ENCODE peak calls at places on chromosomes 5 and 9, in six cellular contexts. One of them, this sample, is unnamed.

GRCh38 chr5:74080157-74080556 is 454.2 kb downstream of the ARHGEF28 start:
- DNase-seq in left ventricle myocardium inferior: no peak
- DNase-seq in right atrium auricular region: no peak
- DNase-seq in body of pancreas: no peak
- DNase-seq in CD8-positive, alpha-beta T cell: no peak
- DNase-seq in CD4-positive, CD25-positive, alpha-beta regulatory T cell: no peak
- DNase-seq in this sample: no peak

GRCh38 chr5:87074934-87075541 is 192.6 kb upstream of the RASA1 start:
- DNase-seq in left ventricle myocardium inferior: no peak
- DNase-seq in right atrium auricular region: no peak
- DNase-seq in body of pancreas: no peak
- DNase-seq in CD8-positive, alpha-beta T cell: peak; percentile 23
- DNase-seq in CD4-positive, CD25-positive, alpha-beta regulatory T cell: peak; percentile 26
- DNase-seq in this sample: no peak

GRCh38 chr5:139748505-139748826 is 47.1 kb upstream of the PSD2 start:
- DNase-seq in left ventricle myocardium inferior: no peak
- DNase-seq in right atrium auricular region: no peak
- DNase-seq in body of pancreas: no peak
- DNase-seq in CD8-positive, alpha-beta T cell: no peak
- DNase-seq in CD4-positive, CD25-positive, alpha-beta regulatory T cell: no peak
- DNase-seq in this sample: no peak

GRCh38 chr9:112168197-112168596 is 6.9 kb downstream of the SUSD1 start:
- DNase-seq in left ventricle myocardium inferior: no peak
- DNase-seq in right atrium auricular region: no peak
- DNase-seq in body of pancreas: no peak
- DNase-seq in CD8-positive, alpha-beta T cell: no peak
- DNase-seq in CD4-positive, CD25-positive, alpha-beta regulatory T cell: no peak
- DNase-seq in this sample: no peak

GRCh38 chr5:67355135-67355729 is 158.6 kb upstream of the CD180 start:
- DNase-seq in left ventricle myocardium inferior: no peak
- DNase-seq in right atrium auricular region: no peak
- DNase-seq in body of pancreas: no peak
- DNase-seq in CD8-positive, alpha-beta T cell: no peak
- DNase-seq in CD4-positive, CD25-positive, alpha-beta regulatory T cell: no peak
- DNase-seq in this sample: no peak

GRCh38 chr5:39668980-39669379 is 244.2 kb upstream of the DAB2 start:
- DNase-seq in left ventricle myocardium inferior: no peak
- DNase-seq in right atrium auricular region: no peak
- DNase-seq in body of pancreas: no peak
- DNase-seq in CD8-positive, alpha-beta T cell: no peak
- DNase-seq in CD4-positive, CD25-positive, alpha-beta regulatory T cell: no peak
- DNase-seq in this sample: no peak

GRCh38 chr5:18393546-18393945 is 759.3 kb downstream of the TAF11L14 start:
- DNase-seq in left ventricle myocardium inferior: no peak
- DNase-seq in right atrium auricular region: no peak
- DNase-seq in body of pancreas: no peak
- DNase-seq in CD8-positive, alpha-beta T cell: no peak
- DNase-seq in CD4-positive, CD25-positive, alpha-beta regulatory T cell: no peak
- DNase-seq in this sample: no peak

GRCh38 chr5:128904815-128905214 is 60.5 kb upstream of the SLC27A6 start:
- DNase-seq in left ventricle myocardium inferior: no peak
- DNase-seq in right atrium auricular region: no peak
- DNase-seq in body of pancreas: no peak
- DNase-seq in CD8-positive, alpha-beta T cell: no peak
- DNase-seq in CD4-positive, CD25-positive, alpha-beta regulatory T cell: no peak
- DNase-seq in this sample: no peak

GRCh38 chr5:103638979-103639378 is 76.4 kb upstream of the NUDT12 start:
- DNase-seq in left ventricle myocardium inferior: no peak
- DNase-seq in right atrium auricular region: no peak
- DNase-seq in body of pancreas: no peak
- DNase-seq in CD8-positive, alpha-beta T cell: no peak
- DNase-seq in CD4-positive, CD25-positive, alpha-beta regulatory T cell: no peak
- DNase-seq in this sample: no peak

GRCh38 chr5:134553816-134554215 is 28.3 kb downstream of the JADE2 start:
- DNase-seq in left ventricle myocardium inferior: no peak
- DNase-seq in right atrium auricular region: no peak
- DNase-seq in body of pancreas: no peak
- DNase-seq in CD8-positive, alpha-beta T cell: no peak
- DNase-seq in CD4-positive, CD25-positive, alpha-beta regulatory T cell: no peak
- DNase-seq in this sample: peak; percentile 68

GRCh38 chr9:125906144-125906543 is 159.0 kb downstream of the PBX3 start:
- DNase-seq in left ventricle myocardium inferior: no peak
- DNase-seq in right atrium auricular region: no peak
- DNase-seq in body of pancreas: no peak
- DNase-seq in CD8-positive, alpha-beta T cell: no peak
- DNase-seq in CD4-positive, CD25-positive, alpha-beta regulatory T cell: no peak
- DNase-seq in this sample: no peak

GRCh38 chr9:125908138-125908537 is 161.0 kb downstream of the PBX3 start:
- DNase-seq in left ventricle myocardium inferior: no peak
- DNase-seq in right atrium auricular region: no peak
- DNase-seq in body of pancreas: no peak
- DNase-seq in CD8-positive, alpha-beta T cell: no peak
- DNase-seq in CD4-positive, CD25-positive, alpha-beta regulatory T cell: no peak
- DNase-seq in this sample: no peak

GRCh38 chr9:125909497-125909896 is 162.3 kb downstream of the PBX3 start:
- DNase-seq in left ventricle myocardium inferior: no peak
- DNase-seq in right atrium auricular region: no peak
- DNase-seq in body of pancreas: no peak
- DNase-seq in CD8-positive, alpha-beta T cell: no peak
- DNase-seq in CD4-positive, CD25-positive, alpha-beta regulatory T cell: no peak
- DNase-seq in this sample: no peak

GRCh38 chr9:125904155-125904841 is 157.1 kb downstream of the PBX3 start:
- DNase-seq in left ventricle myocardium inferior: no peak
- DNase-seq in right atrium auricular region: no peak
- DNase-seq in body of pancreas: no peak
- DNase-seq in CD8-positive, alpha-beta T cell: no peak
- DNase-seq in CD4-positive, CD25-positive, alpha-beta regulatory T cell: no peak
- DNase-seq in this sample: no peak

DNA sequence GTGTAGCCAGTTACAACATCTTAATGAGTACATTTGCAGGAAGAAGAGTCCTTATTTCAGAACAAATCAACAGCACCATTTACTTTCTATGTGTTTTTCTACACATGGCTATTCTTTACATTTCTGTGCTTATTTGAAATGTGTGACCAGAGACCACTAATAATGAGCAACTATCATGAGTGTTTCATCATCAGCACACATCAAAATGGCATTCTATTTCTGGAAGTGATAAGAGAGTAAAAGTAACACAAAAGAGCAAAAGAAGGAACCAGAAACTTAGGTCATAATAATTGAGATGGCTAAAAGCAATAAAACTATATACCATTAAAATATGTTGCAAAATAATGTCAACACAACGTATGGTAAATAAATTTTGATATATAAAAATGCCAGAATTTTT is 159.7 kb downstream of the PBX3 start:
- DNase-seq in left ventricle myocardium inferior: no peak
- DNase-seq in right atrium auricular region: no peak
- DNase-seq in body of pancreas: no peak
- DNase-seq in CD8-positive, alpha-beta T cell: no peak
- DNase-seq in CD4-positive, CD25-positive, alpha-beta regulatory T cell: no peak
- DNase-seq in this sample: no peak
- H3K27ac ChIP-seq in left ventricle myocardium inferior: no peak overlapping the region
- H3K27ac ChIP-seq in right atrium auricular region: no peak overlapping the region
- H3K27ac ChIP-seq in body of pancreas: no peak overlapping the region
- H3K27ac ChIP-seq in CD8-positive, alpha-beta T cell: no peak overlapping the region
- H3K27ac ChIP-seq in CD4-positive, CD25-positive, alpha-beta regulatory T cell: no peak overlapping the region
- H3K27ac ChIP-seq in this sample: no peak overlapping the region

DNA sequence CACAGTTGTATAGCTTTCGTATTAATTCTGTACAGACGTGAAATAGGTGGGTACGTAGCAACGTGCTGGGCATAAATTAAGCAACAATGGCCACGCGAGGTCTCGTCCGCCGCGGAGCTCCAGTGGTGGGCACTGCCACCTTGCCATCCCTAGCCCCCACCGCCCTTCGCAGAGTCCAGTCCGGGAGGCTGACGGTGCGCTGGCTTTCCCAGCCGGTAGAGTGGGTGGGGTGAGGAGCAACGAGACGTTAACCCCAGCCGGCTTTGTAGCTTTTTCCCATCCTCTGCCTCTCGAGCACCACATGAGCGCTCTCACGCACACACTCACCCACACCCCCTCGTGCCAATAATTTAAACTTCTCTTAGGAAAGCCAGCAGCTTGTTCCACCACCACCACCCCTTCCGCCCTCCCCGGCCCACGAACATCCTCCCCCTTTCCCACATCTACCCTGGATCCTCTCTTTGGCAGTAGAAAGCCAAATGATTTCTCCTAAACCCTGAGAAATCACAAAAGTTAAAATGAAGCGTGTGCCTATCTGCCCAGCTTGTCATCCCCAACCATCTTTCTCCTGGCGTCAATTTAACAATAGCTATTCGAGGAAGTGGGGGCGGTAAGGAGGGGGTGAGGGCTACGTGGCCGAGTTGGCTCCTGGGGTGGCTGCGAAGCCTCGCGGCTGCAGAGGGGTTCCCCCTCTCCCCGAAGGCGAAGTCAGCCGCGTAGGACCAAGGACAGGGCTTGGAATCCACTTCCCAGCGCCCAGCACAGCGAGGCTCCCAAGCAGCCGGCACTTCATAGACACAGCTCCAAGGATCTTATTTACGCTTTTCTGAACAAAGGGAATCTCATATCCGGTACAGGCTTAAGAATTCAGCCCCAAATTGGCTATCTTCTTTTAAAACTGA is 1.5 kb downstream of the ELAVL2 start:
- DNase-seq in left ventricle myocardium inferior: no peak
- DNase-seq in right atrium auricular region: no peak
- DNase-seq in body of pancreas: peak; percentile 19
- DNase-seq in CD8-positive, alpha-beta T cell: no peak
- DNase-seq in CD4-positive, CD25-positive, alpha-beta regulatory T cell: no peak
- DNase-seq in this sample: no peak
- H3K4me3 ChIP-seq in left ventricle myocardium inferior: peak overlapping the region; percentile 61
- H3K4me3 ChIP-seq in right atrium auricular region: no peak overlapping the region
- H3K4me3 ChIP-seq in body of pancreas: no peak overlapping the region
- H3K4me3 ChIP-seq in CD8-positive, alpha-beta T cell: no peak overlapping the region
- H3K4me3 ChIP-seq in CD4-positive, CD25-positive, alpha-beta regulatory T cell: no peak overlapping the region
- H3K4me3 ChIP-seq in this sample: no peak overlapping the region

GRCh38 chr9:79661279-79661678 is 89.5 kb downstream of the TLE4 start:
- DNase-seq in left ventricle myocardium inferior: no peak
- DNase-seq in right atrium auricular region: no peak
- DNase-seq in body of pancreas: no peak
- DNase-seq in CD8-positive, alpha-beta T cell: no peak
- DNase-seq in CD4-positive, CD25-positive, alpha-beta regulatory T cell: no peak
- DNase-seq in this sample: no peak
- H3K27ac ChIP-seq in left ventricle myocardium inferior: no peak overlapping the region
- H3K27ac ChIP-seq in right atrium auricular region: no peak overlapping the region
- H3K27ac ChIP-seq in body of pancreas: no peak overlapping the region
- H3K27ac ChIP-seq in CD8-positive, alpha-beta T cell: no peak overlapping the region
- H3K27ac ChIP-seq in CD4-positive, CD25-positive, alpha-beta regulatory T cell: no peak overlapping the region
- H3K27ac ChIP-seq in this sample: no peak overlapping the region

DNA sequence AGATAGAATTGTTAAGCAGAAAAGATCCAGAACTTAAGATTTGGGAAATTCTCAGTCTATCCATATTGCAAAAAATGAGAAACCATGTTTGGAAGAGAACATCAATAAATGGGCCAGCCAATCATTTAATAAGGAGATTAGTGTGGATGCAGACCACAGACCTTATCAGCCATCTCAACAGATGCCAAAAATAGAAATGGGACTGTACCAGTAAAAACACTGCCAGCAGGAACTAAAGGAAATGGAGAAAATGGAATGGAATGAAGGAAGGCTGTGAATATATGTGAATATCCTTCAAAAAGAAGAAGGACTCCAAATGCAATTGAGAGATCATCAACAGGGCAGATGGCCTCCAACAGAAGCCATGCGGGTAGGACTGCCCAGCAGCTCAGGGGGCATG is 52.7 kb upstream of the ZNF618 start:
- DNase-seq in left ventricle myocardium inferior: no peak
- DNase-seq in right atrium auricular region: no peak
- DNase-seq in body of pancreas: no peak
- DNase-seq in CD8-positive, alpha-beta T cell: no peak
- DNase-seq in CD4-positive, CD25-positive, alpha-beta regulatory T cell: no peak
- DNase-seq in this sample: no peak
- H3K4me3 ChIP-seq in left ventricle myocardium inferior: no peak overlapping the region
- H3K4me3 ChIP-seq in right atrium auricular region: no peak overlapping the region
- H3K4me3 ChIP-seq in body of pancreas: no peak overlapping the region
- H3K4me3 ChIP-seq in CD8-positive, alpha-beta T cell: no peak overlapping the region
- H3K4me3 ChIP-seq in CD4-positive, CD25-positive, alpha-beta regulatory T cell: no peak overlapping the region
- H3K4me3 ChIP-seq in this sample: no peak overlapping the region

GRCh38 chr9:116558035-116558434 is 129.1 kb upstream of the TRIM32 start:
- DNase-seq in left ventricle myocardium inferior: no peak
- DNase-seq in right atrium auricular region: no peak
- DNase-seq in body of pancreas: no peak
- DNase-seq in CD8-positive, alpha-beta T cell: no peak
- DNase-seq in CD4-positive, CD25-positive, alpha-beta regulatory T cell: no peak
- DNase-seq in this sample: no peak
- H3K27ac ChIP-seq in left ventricle myocardium inferior: no peak overlapping the region
- H3K27ac ChIP-seq in right atrium auricular region: no peak overlapping the region
- H3K27ac ChIP-seq in body of pancreas: no peak overlapping the region
- H3K27ac ChIP-seq in CD8-positive, alpha-beta T cell: no peak overlapping the region
- H3K27ac ChIP-seq in CD4-positive, CD25-positive, alpha-beta regulatory T cell: no peak overlapping the region
- H3K27ac ChIP-seq in this sample: no peak overlapping the region

GRCh38 chr9:35714123-35714522 is 17.9 kb downstream of the TLN1 start:
- DNase-seq in left ventricle myocardium inferior: no peak
- DNase-seq in right atrium auricular region: no peak
- DNase-seq in body of pancreas: no peak
- DNase-seq in CD8-positive, alpha-beta T cell: no peak
- DNase-seq in CD4-positive, CD25-positive, alpha-beta regulatory T cell: no peak
- DNase-seq in this sample: peak; percentile 23

GRCh38 chr9:35713578-35713977 is 18.4 kb downstream of the TLN1 start:
- DNase-seq in left ventricle myocardium inferior: no peak
- DNase-seq in right atrium auricular region: no peak
- DNase-seq in body of pancreas: no peak
- DNase-seq in CD8-positive, alpha-beta T cell: no peak
- DNase-seq in CD4-positive, CD25-positive, alpha-beta regulatory T cell: no peak
- DNase-seq in this sample: no peak

GRCh38 chr9:35712762-35713400 is 19.1 kb downstream of the TLN1 start:
- DNase-seq in left ventricle myocardium inferior: no peak
- DNase-seq in right atrium auricular region: no peak
- DNase-seq in body of pancreas: no peak
- DNase-seq in CD8-positive, alpha-beta T cell: no peak
- DNase-seq in CD4-positive, CD25-positive, alpha-beta regulatory T cell: no peak
- DNase-seq in this sample: no peak

GRCh38 chr9:35716236-35716635 is 15.8 kb downstream of the TLN1 start:
- DNase-seq in left ventricle myocardium inferior: no peak
- DNase-seq in right atrium auricular region: no peak
- DNase-seq in body of pancreas: no peak
- DNase-seq in CD8-positive, alpha-beta T cell: no peak
- DNase-seq in CD4-positive, CD25-positive, alpha-beta regulatory T cell: no peak
- DNase-seq in this sample: no peak

DNA sequence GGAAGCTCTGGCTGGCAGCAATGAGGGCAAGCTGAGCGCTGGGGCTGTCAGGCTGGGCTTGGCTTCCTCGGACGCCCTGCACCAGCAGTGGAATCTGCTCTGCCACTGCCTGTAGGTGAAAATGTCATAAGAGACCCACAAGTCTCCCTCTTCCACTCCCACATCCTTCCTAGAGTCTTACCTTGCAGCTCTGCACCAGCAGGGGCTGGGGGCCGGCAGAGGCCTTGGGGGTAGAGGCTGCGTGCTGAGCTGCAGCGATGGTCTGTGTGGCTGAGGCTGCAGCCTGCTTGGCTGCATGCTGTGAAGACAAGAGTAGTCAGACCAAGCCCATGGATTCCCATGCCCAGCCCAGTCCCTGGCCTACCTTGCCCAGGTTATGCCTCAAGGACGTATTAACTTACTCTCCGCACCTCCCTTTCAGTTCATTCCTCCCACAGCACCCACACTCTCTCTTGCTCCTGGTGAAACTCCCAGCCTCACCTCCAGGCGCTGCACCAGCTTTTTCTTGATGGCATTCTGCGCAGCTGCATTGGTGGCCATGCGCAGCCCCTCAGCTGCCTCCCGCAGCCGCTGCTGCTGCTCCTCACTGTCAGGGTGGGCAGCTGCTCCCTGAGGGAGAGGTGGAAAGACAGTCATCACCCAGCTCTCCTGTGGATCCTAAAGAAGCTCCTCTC is 17.3 kb downstream of the TLN1 start:
- DNase-seq in left ventricle myocardium inferior: no peak
- DNase-seq in right atrium auricular region: no peak
- DNase-seq in body of pancreas: no peak
- DNase-seq in CD8-positive, alpha-beta T cell: no peak
- DNase-seq in CD4-positive, CD25-positive, alpha-beta regulatory T cell: no peak
- DNase-seq in this sample: no peak
- H3K4me3 ChIP-seq in left ventricle myocardium inferior: no peak overlapping the region
- H3K4me3 ChIP-seq in right atrium auricular region: no peak overlapping the region
- H3K4me3 ChIP-seq in body of pancreas: no peak overlapping the region
- H3K4me3 ChIP-seq in CD8-positive, alpha-beta T cell: no peak overlapping the region
- H3K4me3 ChIP-seq in CD4-positive, CD25-positive, alpha-beta regulatory T cell: no peak overlapping the region
- H3K4me3 ChIP-seq in this sample: no peak overlapping the region